ENCODE peak calls at places on chromosomes 4 and X, in seven cellular contexts. C is thyroid gland, R is lower lobe of right lung, Y is uterus, M is pancreas, W is SK-N-SH, L is neural progenitor cell. G is an unnamed sample.

GRCh38 chrX:106613277-106613676 is 1.5 kb downstream of the RADX start:
- DNase-seq in M (no peak), Y (no peak), R (no peak), W (no peak), C (no peak), L (no peak), G (no peak)

GRCh38 chrX:73448379-73448778 is 1.5 kb downstream of the CDX4 start:
- DNase-seq in Y (no peak), R (no peak), C (no peak), L (peak; percentile 25), W (no peak), M (peak; percentile 31), G (no peak)

GRCh38 chr4:133801858-133802257 is 399.7 kb downstream of the PABPC4L start:
- DNase-seq in R (no peak), L (peak; percentile 71), C (no peak), Y (no peak), W (no peak), M (no peak), G (no peak)

GRCh38 chr4:95124906-95125504 is 367.2 kb downstream of the BMPR1B start:
- DNase-seq in L (peak; percentile 78), W (peak; percentile 36), C (peak; percentile 19), Y (no peak), R (no peak), M (no peak), G (no peak)

GRCh38 chr4:55509272-55509671 is 37.4 kb downstream of the CLOCK start:
- DNase-seq in M (no peak), L (no peak), R (no peak), W (no peak), Y (no peak), C (no peak), G (no peak)

GRCh38 chrX:154600962-154601374 is 16.0 kb downstream of the CTAG1A start:
- DNase-seq in W (no peak), Y (no peak), C (no peak), M (peak; percentile 21), R (no peak), L (no peak), G (no peak)

GRCh38 chrX:12949205-12949926 is 25.5 kb upstream of the TMSB4X start:
- DNase-seq in L (no peak), Y (no peak), C (no peak), M (no peak), W (no peak), R (no peak), G (no peak)

GRCh38 chrX:46737462-46737861 is 21.5 kb downstream of the SLC9A7 start:
- DNase-seq in M (no peak), Y (no peak), R (no peak), C (no peak), W (no peak), L (no peak), G (no peak)

GRCh38 chrX:153245288-153245731 is 66.2 kb downstream of the MAGEA1 start:
- DNase-seq in M (no peak), L (peak; percentile 74), R (no peak), Y (no peak), C (peak; percentile 35), W (no peak), G (no peak)

GRCh38 chr4:113784497-113785254 is 23.1 kb upstream of the CAMK2D start:
- DNase-seq in M (no peak), W (no peak), C (no peak), L (no peak), R (no peak), Y (no peak), G (no peak)

GRCh38 chr4:177547985-177548384 is 105.7 kb upstream of the AGA start:
- DNase-seq in C (no peak), M (no peak), Y (no peak), W (no peak), L (no peak), R (no peak), G (no peak)

GRCh38 chrX:21374994-21375794 is 976 bp downstream of the CNKSR2 start:
- DNase-seq in L (peak; percentile 28), W (peak; percentile 28), C (no peak), R (peak; percentile 32), M (peak; percentile 74), Y (no peak), G (peak; percentile 17)

GRCh38 chr4:21869978-21870745 is 78.4 kb downstream of the KCNIP4 start:
- DNase-seq in L (no peak), C (no peak), W (no peak), M (no peak), R (no peak), Y (no peak), G (no peak)

GRCh38 chr4:41006141-41006540 is 208.2 kb downstream of the APBB2 start:
- DNase-seq in C (no peak), L (no peak), W (no peak), Y (no peak), R (no peak), M (no peak), G (no peak)

GRCh38 chr4:59180161-59180560 is 2020.0 kb upstream of the ADGRL3 start:
- DNase-seq in R (no peak), M (no peak), W (no peak), C (no peak), Y (no peak), L (no peak), G (no peak)

GRCh38 chrX:85109235-85109634 is 105.6 kb downstream of the APOOL start:
- DNase-seq in L (peak; percentile 26), R (no peak), W (peak; percentile 48), M (peak; percentile 41), Y (no peak), C (no peak), G (peak; percentile 59)

GRCh38 chrX:40152706-40153334 is 55.1 kb upstream of the BCOR start:
- DNase-seq in M (peak; percentile 90), Y (no peak), L (peak; percentile 62), R (peak; percentile 71), W (peak; percentile 76), C (peak; percentile 81), G (peak; percentile 54)
- H3K4me1 ChIP-seq in M (no peaks in the 10 kb centered on the region), Y (no peaks in the 10 kb centered on the region), L (peaks cover 53% of the 10 kb centered on the region), R (peaks cover 27% of the 10 kb centered on the region), W (no peaks in the 10 kb centered on the region), C (peaks cover 33% of the 10 kb centered on the region), G (peaks cover 16% of the 10 kb centered on the region)

DNA sequence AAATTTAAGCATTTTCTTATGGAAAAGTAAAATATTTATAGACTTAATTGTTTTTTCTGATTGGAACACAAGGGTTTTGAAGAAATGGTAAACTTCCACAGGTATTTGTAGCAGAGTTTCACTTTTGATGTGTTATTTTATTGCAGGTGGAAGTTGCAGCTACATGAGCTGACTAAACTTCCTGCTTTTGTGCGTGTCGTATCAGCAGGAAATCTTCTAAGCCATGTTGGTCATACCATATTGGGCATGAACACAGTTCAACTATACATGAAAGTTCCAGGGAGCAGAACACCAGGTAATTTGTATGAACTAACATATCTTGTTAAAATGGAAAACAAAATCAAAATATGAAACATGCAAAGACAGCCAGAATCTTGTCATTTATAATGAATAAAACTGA is 117.4 kb downstream of the DIPK2B start:
- DNase-seq in L (no peak), Y (no peak), R (no peak), C (no peak), M (no peak), W (no peak), G (no peak)
- H3K36me3 ChIP-seq in L (peaks cover 5% of the 10 kb centered on the region), Y (no peaks in the 10 kb centered on the region), R (peaks cover 27% of the 10 kb centered on the region), C (peaks cover 7% of the 10 kb centered on the region), M (peaks cover 32% of the 10 kb centered on the region), W (peaks cover 61% of the 10 kb centered on the region), G (peaks cover 12% of the 10 kb centered on the region)

GRCh38 chr4:707929-708630 is 2.4 kb downstream of the PCGF3 start:
- DNase-seq in R (no peak), C (no peak), W (no peak), Y (no peak), M (peak; percentile 52), L (no peak), G (no peak)
- H3K4me3 ChIP-seq in R (peak overlapping the region; percentile 17), C (no peak overlapping the region), W (no peak overlapping the region), Y (no peak overlapping the region), M (no peak overlapping the region), L (peak overlapping the region; percentile 6), G (no peak overlapping the region)

GRCh38 chr4:13540446-13541175 is 3.7 kb downstream of the NKX3-2 start:
- DNase-seq in R (no peak), M (no peak), C (no peak), W (peak; percentile 28), L (no peak), Y (no peak), G (no peak)
- H3K4me1 ChIP-seq in R (peaks cover 42% of the 10 kb centered on the region), M (peaks cover 9% of the 10 kb centered on the region), C (peaks cover 14% of the 10 kb centered on the region), W (peaks cover 4% of the 10 kb centered on the region), L (peaks cover 3% of the 10 kb centered on the region), Y (no peaks in the 10 kb centered on the region), G (peaks cover 9% of the 10 kb centered on the region)

G was measured in Peyer's patch.